ENCODE peak calls at places on chromosome 21, in seven cellular contexts. X is A549, Z is prostate gland, M is ovary, G is transverse colon, A is breast epithelium, O is lower leg skin. W is an unnamed sample.

GRCh38 chr21:28464095-28464494 is 528.6 kb downstream of the LTN1 start:
- DNase-seq in X (no peak), Z (no peak), M (no peak), G (no peak), A (no peak), O (no peak), W (no peak)

GRCh38 chr21:25496825-25497482 is 110.3 kb downstream of the MRPL39 start:
- DNase-seq in X (no peak), Z (no peak), M (no peak), G (no peak), A (no peak), O (no peak), W (no peak)

GRCh38 chr21:34617753-34618339 is 2.9 kb upstream of the RCAN1 start:
- DNase-seq in X (no peak), Z (no peak), M (no peak), G (no peak), A (no peak), O (peak; percentile 80), W (peak; percentile 25)

GRCh38 chr21:31609081-31609480 is 50.4 kb upstream of the SOD1 start:
- DNase-seq in X (no peak), Z (no peak), M (no peak), G (no peak), A (no peak), O (no peak), W (no peak)

GRCh38 chr21:15793547-15794235 is 63.9 kb downstream of the USP25 start:
- DNase-seq in X (no peak), Z (no peak), M (no peak), G (no peak), A (no peak), O (no peak), W (no peak)

GRCh38 chr21:34367320-34367935 is 3.6 kb downstream of the KCNE2 start:
- DNase-seq in X (peak; percentile 74), Z (peak; percentile 64), M (no peak), G (peak; percentile 30), A (peak; percentile 75), O (no peak), W (no peak)

GRCh38 chr21:44582055-44582454 is 1.7 kb upstream of the KRTAP10-5 start:
- DNase-seq in X (no peak), Z (no peak), M (no peak), G (no peak), A (no peak), O (peak; percentile 70), W (no peak)

GRCh38 chr21:25974937-25975336 is 195.6 kb downstream of the APP start:
- DNase-seq in X (no peak), Z (no peak), M (no peak), G (no peak), A (no peak), O (no peak), W (no peak)

GRCh38 chr21:39703578-39703977 is 41.4 kb upstream of the IGSF5 start:
- DNase-seq in X (no peak), Z (no peak), M (no peak), G (no peak), A (no peak), O (no peak), W (no peak)

GRCh38 chr21:46635324-46636180 is at the start of gene PRMT2:
- DNase-seq in X (peak; percentile 96), Z (peak; percentile 95), M (peak; percentile 99), G (peak; percentile 98), A (peak; percentile 94), O (peak; percentile 99), W (peak; percentile 96)
- TF ChIP-seq POLR2A in X (peak; percentile 67), Z (peak; percentile 96), M (peak; percentile 89), G (peak; percentile 95), A (peak; percentile 92), O (no peak), W (peak; percentile 83)

DNA sequence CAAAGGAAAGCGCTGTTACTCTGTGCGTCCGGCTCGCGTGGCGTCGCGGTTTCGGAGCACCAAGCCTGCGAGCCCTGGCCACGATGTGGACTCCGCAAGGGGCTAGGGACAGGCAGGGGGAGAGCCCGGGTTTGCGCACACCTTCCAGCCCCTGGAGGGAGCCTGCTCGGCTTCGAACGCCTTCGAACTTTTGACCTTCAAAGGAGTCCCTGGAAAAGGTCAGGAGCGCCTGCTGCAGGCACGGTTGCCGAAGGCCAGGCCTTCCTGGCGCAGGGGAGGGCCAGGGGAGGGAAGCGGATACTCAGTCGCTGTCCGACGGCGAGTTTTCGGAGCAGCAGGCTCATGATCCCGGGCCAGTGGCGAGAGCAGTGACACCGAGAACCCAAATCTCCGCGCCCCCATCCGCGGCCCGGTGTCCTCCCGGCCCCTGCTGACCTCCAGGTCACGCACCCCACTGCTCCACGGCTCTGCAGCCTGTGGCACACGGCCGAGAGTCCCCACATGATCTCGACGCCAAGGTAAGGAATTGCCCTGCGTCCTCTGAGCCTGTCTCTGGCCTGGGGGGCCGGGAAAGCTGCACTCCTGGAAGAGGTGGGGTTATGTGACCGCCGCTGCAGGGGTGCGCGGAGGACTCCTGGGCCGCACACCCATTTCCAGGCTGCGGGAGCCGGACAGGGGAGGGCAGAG is 1.3 kb upstream of the SIM2 start:
- DNase-seq in X (no peak), Z (no peak), M (no peak), G (no peak), A (no peak), O (no peak), W (no peak)
- H3K4me3 ChIP-seq in X (peak overlapping the region; percentile 61), Z (no peak overlapping the region), M (no peak overlapping the region), G (no peak overlapping the region), A (peak overlapping the region; percentile 72), O (no peak overlapping the region), W (peak overlapping the region; percentile 59)

GRCh38 chr21:20572582-20572981 is 425.6 kb upstream of the NCAM2 start:
- DNase-seq in X (no peak), Z (no peak), M (no peak), G (no peak), A (no peak), O (no peak), W (no peak)

DNA sequence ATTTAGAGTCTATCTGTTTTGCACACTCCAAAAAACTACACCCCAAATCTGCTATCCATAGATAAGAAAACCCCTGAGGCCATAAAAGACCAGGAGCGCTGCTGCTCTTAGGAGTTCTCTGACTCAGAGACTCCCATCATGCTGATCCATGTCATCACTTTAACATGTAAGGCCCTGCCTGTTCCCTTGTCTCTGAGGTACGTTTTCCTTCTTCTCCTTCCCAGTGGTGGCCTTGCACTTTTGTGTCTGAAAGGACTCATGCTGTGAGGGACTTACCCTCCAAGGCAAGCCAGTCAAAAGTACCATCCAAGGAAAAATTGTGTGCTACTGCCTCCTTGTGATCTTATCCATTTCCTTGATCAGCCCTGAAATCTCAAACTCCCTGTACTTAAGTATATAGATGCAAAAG is 427.4 kb upstream of the NCAM2 start:
- DNase-seq in X (no peak), Z (no peak), M (no peak), G (no peak), A (no peak), O (no peak), W (no peak)
- TF ChIP-seq CTCF in X (no peak), Z (no peak), M (no peak), G (no peak), A (no peak), O (no peak), W (no peak)

GRCh38 chr21:46457801-46458314 is 833 bp upstream of the DIP2A start:
- DNase-seq in X (peak; percentile 30), Z (peak; percentile 8), M (peak; percentile 72), G (peak; percentile 37), A (no peak), O (peak; percentile 88), W (peak; percentile 50)
- TF ChIP-seq POLR2A in X (no peak), Z (no peak), M (no peak), G (no peak), A (no peak), O (no peak), W (no peak)

GRCh38 chr21:32955307-32955937 is 70.3 kb upstream of the OLIG2 start:
- DNase-seq in X (no peak), Z (no peak), M (no peak), G (no peak), A (no peak), O (peak; percentile 64), W (no peak)
- H3K4me3 ChIP-seq in X (no peak overlapping the region), Z (no peak overlapping the region), M (no peak overlapping the region), G (no peak overlapping the region), A (peak overlapping the region; percentile 25), O (no peak overlapping the region), W (no peak overlapping the region)

W was measured in gastrocnemius medialis.